ENCODE peak calls at places on chromosomes 12 and 14, in ten cellular contexts. C, T, M, U, G, Z, D, S, I and N are unnamed samples.

GRCh38 chr12:102029148-102029547 is 32.6 kb downstream of the WASHC3 start:
- DNase-seq in G (no peak), Z (no peak), I (no peak), C (no peak), M (no peak), U (no peak), S (peak; percentile 7), D (no peak), T (no peak), N (no peak)

GRCh38 chr12:62250671-62251608 is 9.3 kb upstream of the USP15 start:
- DNase-seq in D (peak; percentile 7), S (no peak), T (no peak), G (no peak), M (no peak), I (no peak), Z (no peak), C (no peak), U (no peak), N (no peak)

GRCh38 chr12:94202245-94203180 is 54.1 kb downstream of the PLXNC1 start:
- DNase-seq in S (no peak), G (no peak), T (no peak), U (no peak), D (no peak), C (no peak), I (no peak), M (no peak), Z (no peak), N (no peak)

GRCh38 chr12:9039397-9039977 is 50.1 kb downstream of the KLRG1 start:
- DNase-seq in D (peak; percentile 75), I (no peak), T (no peak), Z (no peak), M (no peak), G (no peak), C (no peak), U (no peak), S (peak; percentile 51), N (no peak)

GRCh38 chr14:23284654-23285529 is 1.0 kb downstream of the HOMEZ start:
- DNase-seq in M (no peak), U (no peak), I (no peak), Z (no peak), S (peak; percentile 21), T (no peak), C (no peak), G (no peak), D (peak; percentile 24), N (no peak)

GRCh38 chr14:59199614-59200013 is 11.1 kb downstream of the DAAM1 start:
- DNase-seq in D (no peak), G (no peak), Z (no peak), I (no peak), C (no peak), U (no peak), T (no peak), M (no peak), S (no peak), N (no peak)

GRCh38 chr14:101008631-101009336 is 105.3 kb upstream of the RTL1 start:
- DNase-seq in I (no peak), G (no peak), S (no peak), D (peak; percentile 59), T (no peak), U (no peak), M (no peak), C (no peak), Z (no peak), N (no peak)

GRCh38 chr12:67540920-67541624 is 107.5 kb upstream of the DYRK2 start:
- DNase-seq in T (no peak), S (peak; percentile 29), U (no peak), I (no peak), M (no peak), D (no peak), C (no peak), G (no peak), Z (no peak), N (no peak)

GRCh38 chr14:36293824-36294223 is 26.6 kb downstream of the MBIP start:
- DNase-seq in Z (no peak), D (no peak), S (peak; percentile 53), M (peak; percentile 35), C (no peak), U (no peak), I (no peak), G (no peak), T (no peak), N (no peak)

GRCh38 chr14:79334272-79334671 is 877.0 kb downstream of the DIO2 start:
- DNase-seq in T (no peak), U (no peak), C (no peak), I (no peak), G (no peak), M (no peak), Z (no peak), S (no peak), D (no peak), N (no peak)

GRCh38 chr14:54789166-54789565 is 113.5 kb downstream of the GCH1 start:
- DNase-seq in M (no peak), Z (no peak), U (no peak), G (no peak), D (no peak), T (no peak), S (no peak), I (no peak), C (no peak), N (no peak)

GRCh38 chr12:105960319-105961076 is 178.3 kb downstream of the NUAK1 start:
- DNase-seq in C (no peak), U (no peak), M (no peak), Z (no peak), G (no peak), D (no peak), T (no peak), I (no peak), S (peak; percentile 75), N (no peak)

GRCh38 chr12:14207946-14208612 is 157.4 kb upstream of the ATF7IP start:
- DNase-seq in U (no peak), C (no peak), T (no peak), G (no peak), I (no peak), S (no peak), Z (no peak), D (no peak), M (no peak), N (no peak)

GRCh38 chr12:108516511-108517275 is 1.6 kb downstream of the FICD start:
- DNase-seq in Z (no peak), G (no peak), S (peak; percentile 21), T (no peak), I (no peak), U (no peak), M (no peak), C (no peak), D (no peak), N (no peak)